ENCODE peak calls at places on chromosomes 6 and 20, in four cellular contexts. M is psoas muscle, I is stomach, G is lung. B is an unnamed sample.

GRCh38 chr20:57390604-57391438 is at the start of gene RBM38:
- DNase-seq in M (peak), I (peak), G (peak), B (peak)

GRCh38 chr6:112416885-112417284 is 69.8 kb downstream of the RFPL4B start:
- DNase-seq in M (peak), I (no peak), G (no peak), B (no peak)

GRCh38 chr6:134908906-134909516 is 40.9 kb downstream of the ALDH8A1 start:
- DNase-seq in M (peak), I (peak), G (peak), B (peak)

GRCh38 chr20:32333988-32334885 is 23.9 kb upstream of the ASXL1 start:
- DNase-seq in M (no peak), I (peak), G (peak), B (peak)

GRCh38 chr6:138545621-138545980 is 46.3 kb upstream of the NHSL1 start:
- DNase-seq in M (peak), I (peak), G (peak), B (peak)

GRCh38 chr6:9408718-9409117 is 973.4 kb upstream of the SLC35B3 start:
- DNase-seq in M (no peak), I (no peak), G (no peak), B (no peak)

GRCh38 chr6:31734703-31735500 is 1.4 kb downstream of the CLIC1 start:
- DNase-seq in M (no peak), I (peak), G (peak), B (peak)

GRCh38 chr20:60694763-60695162 is 557.3 kb upstream of the CDH4 start:
- DNase-seq in M (no peak), I (no peak), G (no peak), B (no peak)

GRCh38 chr6:2478200-2478599 is 232.8 kb upstream of the GMDS start:
- DNase-seq in M (no peak), I (no peak), G (no peak), B (no peak)

GRCh38 chr6:41813469-41813868 is 26.0 kb downstream of the TOMM6 start:
- DNase-seq in M (no peak), I (no peak), G (no peak), B (no peak)

GRCh38 chr6:127129281-127129680 is 10.8 kb downstream of the RSPO3 start:
- DNase-seq in M (no peak), I (no peak), G (no peak), B (no peak)

GRCh38 chr6:146041282-146041681 is 12.4 kb downstream of the GRM1 start:
- DNase-seq in M (no peak), I (no peak), G (no peak), B (no peak)

GRCh38 chr6:33314943-33315752 is 1.3 kb upstream of the TAPBP start:
- DNase-seq in M (peak), I (peak), G (no peak), B (no peak)

GRCh38 chr6:44327096-44327495 is 13.9 kb upstream of the AARS2 start:
- DNase-seq in M (no peak), I (no peak), G (no peak), B (no peak)

GRCh38 chr6:79353226-79353625 is 118.7 kb upstream of the HMGN3 start:
- DNase-seq in M (no peak), I (no peak), G (no peak), B (no peak)

GRCh38 chr6:156160788-156161150 is 616.4 kb upstream of the ARID1B start:
- DNase-seq in M (no peak), I (no peak), G (no peak), B (no peak)

GRCh38 chr20:15889073-15889923 is 684.0 kb downstream of the KIF16B start:
- DNase-seq in M (no peak), I (no peak), G (no peak), B (no peak)

GRCh38 chr6:154984146-154984545 is 11.0 kb upstream of the TIAM2 start:
- DNase-seq in M (no peak), I (no peak), G (no peak), B (no peak)

GRCh38 chr6:144064402-144064830 is 31.0 kb downstream of the SF3B5 start:
- DNase-seq in M (peak), I (peak), G (peak), B (peak)

GRCh38 chr20:31906001-31906400 is 35.6 kb downstream of the TTLL9 start:
- DNase-seq in M (no peak), I (no peak), G (no peak), B (no peak)

GRCh38 chr20:7155794-7156193 is 388.3 kb downstream of the BMP2 start:
- DNase-seq in M (no peak), I (no peak), G (no peak), B (no peak)

GRCh38 chr20:7159903-7160302 is 392.4 kb downstream of the BMP2 start:
- DNase-seq in M (no peak), I (no peak), G (no peak), B (no peak)

DNA sequence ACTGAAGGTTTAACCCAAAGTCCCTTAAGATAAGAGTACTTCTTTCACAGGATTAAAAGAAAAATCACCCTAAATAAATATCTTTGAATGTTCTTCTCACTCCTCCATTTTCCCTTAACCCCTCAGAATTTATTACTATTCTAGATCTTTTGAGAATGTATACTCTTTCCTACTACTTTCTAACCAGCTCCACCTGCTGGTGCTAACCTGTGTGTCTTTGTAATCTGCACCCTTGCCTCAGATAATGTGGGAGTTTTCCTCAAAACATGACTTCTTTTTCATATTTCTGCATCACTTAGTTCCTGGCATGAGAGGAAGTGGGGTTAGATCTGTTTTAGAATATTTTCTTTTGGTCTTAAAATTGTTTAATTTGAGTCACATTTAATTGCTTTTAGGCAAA is 394.2 kb downstream of the BMP2 start:
- DNase-seq in M (no peak), I (no peak), G (no peak), B (no peak)
- TF ChIP-seq CTCF in M (no peak), I (no peak), G (no peak), B (peak)

GRCh38 chr20:58645277-58645968 is 5.7 kb upstream of the STX16 start:
- DNase-seq in M (no peak), I (no peak), G (no peak), B (no peak)
- H3K27ac ChIP-seq in M (peak), I (no peak), G (no peak), B (peak)

GRCh38 chr20:59515013-59515905 is 89.1 kb upstream of the PHACTR3 start:
- DNase-seq in M (peak), I (peak), G (peak), B (peak)

GRCh38 chr20:59520814-59521213 is 83.5 kb upstream of the PHACTR3 start:
- DNase-seq in M (no peak), I (no peak), G (no peak), B (no peak)

GRCh38 chr20:59519707-59520014 is 84.7 kb upstream of the PHACTR3 start:
- DNase-seq in M (no peak), I (no peak), G (no peak), B (no peak)

GRCh38 chr20:59515906-59516209 is 88.5 kb upstream of the PHACTR3 start:
- DNase-seq in M (no peak), I (no peak), G (no peak), B (no peak)

GRCh38 chr20:59518881-59519706 is 85.2 kb upstream of the PHACTR3 start:
- DNase-seq in M (no peak), I (peak), G (no peak), B (peak)
- TF ChIP-seq CTCF in M (peak), I (peak), G (peak), B (peak)

DNA sequence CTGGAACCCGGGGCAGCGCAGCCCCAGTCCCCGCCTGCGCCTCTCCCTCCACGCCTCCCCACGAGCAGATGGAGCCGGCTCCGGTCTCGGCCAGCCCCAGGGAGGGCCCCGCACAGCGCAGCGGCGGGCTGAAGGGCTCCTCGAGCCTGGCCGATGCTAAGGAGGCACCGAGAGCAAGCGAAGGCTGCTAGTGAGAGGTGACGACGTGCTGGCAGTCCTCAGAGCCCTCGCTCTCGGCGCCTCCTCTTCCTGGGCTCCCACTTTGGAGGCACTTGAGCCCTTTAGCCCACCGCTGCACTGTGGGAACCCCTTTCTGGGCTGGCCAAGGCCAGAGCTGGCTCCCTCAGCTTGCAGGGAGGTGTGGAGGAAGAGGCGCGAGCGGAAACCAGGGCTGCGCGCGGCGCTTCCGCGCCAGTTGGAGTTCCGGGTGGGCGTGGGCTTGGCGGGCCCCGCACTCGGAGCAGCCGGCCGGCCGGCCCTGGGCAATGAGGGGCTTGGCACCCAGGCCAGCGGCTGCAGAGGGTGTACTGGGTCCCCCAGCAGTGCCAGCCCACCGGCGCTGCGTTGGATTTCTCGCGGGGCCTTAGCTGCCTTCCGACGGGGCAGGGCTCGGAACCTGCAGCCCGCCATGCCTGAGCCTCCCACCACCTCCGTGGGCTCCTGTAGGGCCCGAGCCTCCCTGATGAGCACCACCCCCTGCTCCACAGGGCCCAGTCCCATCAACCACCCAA is 2.5 kb upstream of the TMEM14C start:
- DNase-seq in M (peak), I (peak), G (peak), B (peak)
- H3K27ac ChIP-seq in M (peak), I (peak), G (peak), B (peak)

DNA sequence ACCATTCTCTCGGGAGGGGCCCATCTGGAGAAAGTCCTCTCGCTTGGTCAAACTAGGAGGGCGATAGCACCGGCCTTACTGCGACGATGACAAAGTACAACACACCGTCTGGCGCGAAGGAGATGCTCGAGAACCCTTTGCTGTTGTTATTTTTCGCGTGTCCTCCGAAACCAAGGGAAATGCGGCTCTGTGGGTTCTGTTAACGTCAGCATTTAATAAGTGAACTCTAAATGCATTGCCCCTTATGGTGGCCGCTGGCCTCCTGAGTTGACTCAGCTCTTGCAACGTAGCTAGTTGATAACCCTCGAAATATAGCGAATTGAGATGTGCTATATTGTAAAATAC is 577 bp upstream of the SCAND1 start:
- DNase-seq in M (no peak), I (no peak), G (no peak), B (no peak)
- TF ChIP-seq CTCF in M (no peak), I (no peak), G (no peak), B (no peak)

GRCh38 chr6:105898286-105898685 is 187.8 kb upstream of the PRDM1 start:
- DNase-seq in M (no peak), I (no peak), G (no peak), B (no peak)
- H3K27ac ChIP-seq in M (no peak), I (no peak), G (no peak), B (no peak)

GRCh38 chr6:108294787-108295625 is at the start of gene AFG1L:
- DNase-seq in M (peak), I (peak), G (peak), B (peak)
- TF ChIP-seq CTCF in M (no peak), I (no peak), G (no peak), B (no peak)

GRCh38 chr20:51955756-51956155 is 153.4 kb upstream of the SALL4 start:
- DNase-seq in M (no peak), I (no peak), G (no peak), B (no peak)
- H3K27ac ChIP-seq in M (no peak), I (no peak), G (no peak), B (no peak)

GRCh38 chr20:41357424-41358163 is 9.0 kb downstream of the EMILIN3 start:
- DNase-seq in M (peak), I (no peak), G (no peak), B (no peak)
- TF ChIP-seq CTCF in M (no peak), I (no peak), G (no peak), B (no peak)

GRCh38 chr20:64130876-64131275 is 23.5 kb upstream of the NPBWR2 start:
- DNase-seq in M (no peak), I (no peak), G (no peak), B (peak)

GRCh38 chr20:64133951-64134407 is 26.6 kb upstream of the NPBWR2 start:
- DNase-seq in M (no peak), I (no peak), G (no peak), B (no peak)

GRCh38 chr20:64131406-64131805 is 24.0 kb upstream of the NPBWR2 start:
- DNase-seq in M (no peak), I (no peak), G (no peak), B (no peak)

GRCh38 chr20:64129146-64129782 is 21.9 kb upstream of the NPBWR2 start:
- DNase-seq in M (no peak), I (no peak), G (no peak), B (no peak)

GRCh38 chr20:64130271-64130670 is 22.9 kb upstream of the NPBWR2 start:
- DNase-seq in M (no peak), I (no peak), G (no peak), B (peak)
- H3K27ac ChIP-seq in M (no peak), I (no peak), G (no peak), B (no peak)

B was measured in body of pancreas.